ENCODE peak calls at places on chromosomes 13 and 19, in eight cellular contexts. One of them, this sample, is unnamed.

GRCh38 chr19:50567052-50567841 is 988 bp downstream of the LRRC4B start:
- DNase-seq in HCT116: no peak
- DNase-seq in GM23338: peak; percentile 65
- DNase-seq in PC-3: no peak
- DNase-seq in OCI-LY7: no peak
- DNase-seq in neural progenitor cell: peak; percentile 83
- DNase-seq in SK-N-SH: peak; percentile 89
- DNase-seq in MM.1S: no peak
- DNase-seq in this sample: no peak

GRCh38 chr13:50357586-50358118 is 342.4 kb downstream of the KCNRG start:
- DNase-seq in GM23338: no peak
- DNase-seq in MM.1S: no peak
- DNase-seq in OCI-LY7: no peak
- DNase-seq in SK-N-SH: no peak
- DNase-seq in neural progenitor cell: no peak
- DNase-seq in HCT116: no peak
- DNase-seq in PC-3: peak; percentile 90
- DNase-seq in this sample: peak; percentile 70

GRCh38 chr13:71754407-71754974 is 112.5 kb downstream of the DACH1 start:
- DNase-seq in OCI-LY7: no peak
- DNase-seq in HCT116: no peak
- DNase-seq in PC-3: no peak
- DNase-seq in MM.1S: no peak
- DNase-seq in GM23338: peak; percentile 18
- DNase-seq in neural progenitor cell: no peak
- DNase-seq in SK-N-SH: no peak
- DNase-seq in this sample: no peak

GRCh38 chr19:14333101-14333871 is 48.0 kb upstream of the ADGRE5 start:
- DNase-seq in OCI-LY7: no peak
- DNase-seq in MM.1S: no peak
- DNase-seq in SK-N-SH: peak; percentile 45
- DNase-seq in GM23338: peak; percentile 70
- DNase-seq in neural progenitor cell: peak; percentile 59
- DNase-seq in PC-3: peak; percentile 56
- DNase-seq in HCT116: no peak
- DNase-seq in this sample: peak; percentile 51

GRCh38 chr13:29434217-29434940 is 161.1 kb downstream of the SLC7A1 start:
- DNase-seq in GM23338: no peak
- DNase-seq in HCT116: no peak
- DNase-seq in PC-3: no peak
- DNase-seq in SK-N-SH: peak; percentile 21
- DNase-seq in OCI-LY7: peak; percentile 92
- DNase-seq in MM.1S: peak; percentile 51
- DNase-seq in neural progenitor cell: no peak
- DNase-seq in this sample: no peak

GRCh38 chr13:70668293-70668692 is 560.0 kb upstream of the KLHL1 start:
- DNase-seq in MM.1S: no peak
- DNase-seq in GM23338: peak; percentile 73
- DNase-seq in neural progenitor cell: peak; percentile 61
- DNase-seq in PC-3: peak; percentile 87
- DNase-seq in HCT116: no peak
- DNase-seq in OCI-LY7: no peak
- DNase-seq in SK-N-SH: no peak
- DNase-seq in this sample: peak; percentile 47

GRCh38 chr13:74868044-74868443 is 613.9 kb downstream of the TBC1D4 start:
- DNase-seq in neural progenitor cell: no peak
- DNase-seq in GM23338: no peak
- DNase-seq in PC-3: peak; percentile 43
- DNase-seq in SK-N-SH: no peak
- DNase-seq in OCI-LY7: no peak
- DNase-seq in HCT116: no peak
- DNase-seq in MM.1S: no peak
- DNase-seq in this sample: no peak

GRCh38 chr19:45322311-45322710 is 364 bp downstream of the CKM start:
- DNase-seq in MM.1S: no peak
- DNase-seq in HCT116: no peak
- DNase-seq in OCI-LY7: no peak
- DNase-seq in GM23338: no peak
- DNase-seq in neural progenitor cell: peak; percentile 37
- DNase-seq in SK-N-SH: no peak
- DNase-seq in PC-3: no peak
- DNase-seq in this sample: no peak

GRCh38 chr19:49924004-49924880 is 4.8 kb upstream of the ATF5 start:
- DNase-seq in HCT116: no peak
- DNase-seq in GM23338: no peak
- DNase-seq in SK-N-SH: no peak
- DNase-seq in PC-3: no peak
- DNase-seq in MM.1S: no peak
- DNase-seq in neural progenitor cell: no peak
- DNase-seq in OCI-LY7: peak; percentile 93
- DNase-seq in this sample: no peak

GRCh38 chr13:113122571-113123225 is at the start of gene F10:
- DNase-seq in SK-N-SH: peak; percentile 96
- DNase-seq in GM23338: peak; percentile 68
- DNase-seq in neural progenitor cell: peak; percentile 72
- DNase-seq in PC-3: no peak
- DNase-seq in OCI-LY7: no peak
- DNase-seq in MM.1S: no peak
- DNase-seq in HCT116: peak; percentile 50
- DNase-seq in this sample: peak; percentile 92

GRCh38 chr13:43119206-43119605 is 95.8 kb downstream of the DNAJC15 start:
- DNase-seq in HCT116: no peak
- DNase-seq in MM.1S: no peak
- DNase-seq in OCI-LY7: no peak
- DNase-seq in neural progenitor cell: no peak
- DNase-seq in PC-3: no peak
- DNase-seq in GM23338: no peak
- DNase-seq in SK-N-SH: no peak
- DNase-seq in this sample: no peak

GRCh38 chr19:42153606-42154405 is 21.6 kb upstream of the POU2F2 start:
- DNase-seq in neural progenitor cell: no peak
- DNase-seq in PC-3: no peak
- DNase-seq in OCI-LY7: no peak
- DNase-seq in GM23338: no peak
- DNase-seq in SK-N-SH: peak; percentile 77
- DNase-seq in HCT116: no peak
- DNase-seq in MM.1S: no peak
- DNase-seq in this sample: no peak

GRCh38 chr19:31715249-31715944 is 366.2 kb upstream of the TSHZ3 start:
- DNase-seq in HCT116: no peak
- DNase-seq in neural progenitor cell: no peak
- DNase-seq in GM23338: peak; percentile 11
- DNase-seq in MM.1S: peak; percentile 74
- DNase-seq in PC-3: no peak
- DNase-seq in SK-N-SH: no peak
- DNase-seq in OCI-LY7: no peak
- DNase-seq in this sample: no peak

GRCh38 chr19:16076154-16076957 is at the start of gene TPM4:
- DNase-seq in HCT116: peak; percentile 72
- DNase-seq in PC-3: no peak
- DNase-seq in GM23338: peak; percentile 95
- DNase-seq in OCI-LY7: peak; percentile 67
- DNase-seq in MM.1S: peak; percentile 91
- DNase-seq in neural progenitor cell: peak; percentile 96
- DNase-seq in SK-N-SH: peak; percentile 86
- DNase-seq in this sample: peak; percentile 96

GRCh38 chr13:31242935-31243334 is 43.2 kb downstream of the B3GLCT start:
- DNase-seq in neural progenitor cell: no peak
- DNase-seq in HCT116: no peak
- DNase-seq in GM23338: no peak
- DNase-seq in PC-3: no peak
- DNase-seq in OCI-LY7: no peak
- DNase-seq in SK-N-SH: no peak
- DNase-seq in MM.1S: no peak
- DNase-seq in this sample: no peak

GRCh38 chr19:6324757-6325156 is 8.7 kb downstream of the ACER1 start:
- DNase-seq in GM23338: no peak
- DNase-seq in OCI-LY7: no peak
- DNase-seq in PC-3: no peak
- DNase-seq in neural progenitor cell: no peak
- DNase-seq in SK-N-SH: no peak
- DNase-seq in MM.1S: no peak
- DNase-seq in HCT116: no peak
- DNase-seq in this sample: no peak

GRCh38 chr19:6322284-6322683 is 11.1 kb downstream of the ACER1 start:
- DNase-seq in HCT116: no peak
- DNase-seq in OCI-LY7: no peak
- DNase-seq in GM23338: no peak
- DNase-seq in neural progenitor cell: no peak
- DNase-seq in SK-N-SH: no peak
- DNase-seq in PC-3: no peak
- DNase-seq in MM.1S: no peak
- DNase-seq in this sample: no peak

GRCh38 chr19:6326815-6327214 is 6.6 kb downstream of the ACER1 start:
- DNase-seq in SK-N-SH: no peak
- DNase-seq in MM.1S: no peak
- DNase-seq in HCT116: no peak
- DNase-seq in OCI-LY7: no peak
- DNase-seq in neural progenitor cell: no peak
- DNase-seq in PC-3: no peak
- DNase-seq in GM23338: no peak
- DNase-seq in this sample: no peak

GRCh38 chr19:6325614-6326013 is 7.8 kb downstream of the ACER1 start:
- DNase-seq in HCT116: no peak
- DNase-seq in GM23338: no peak
- DNase-seq in PC-3: no peak
- DNase-seq in OCI-LY7: no peak
- DNase-seq in MM.1S: no peak
- DNase-seq in SK-N-SH: no peak
- DNase-seq in neural progenitor cell: no peak
- DNase-seq in this sample: no peak
- H3K4me2 ChIP-seq in HCT116: no peak overlapping the region
- H3K4me2 ChIP-seq in GM23338: no peak overlapping the region
- H3K4me2 ChIP-seq in PC-3: no peak overlapping the region
- H3K4me2 ChIP-seq in OCI-LY7: no peak overlapping the region
- H3K4me2 ChIP-seq in MM.1S: no peak overlapping the region
- H3K4me2 ChIP-seq in SK-N-SH: no peak overlapping the region
- H3K4me2 ChIP-seq in neural progenitor cell: no peak overlapping the region
- H3K4me2 ChIP-seq in this sample: no peak overlapping the region

GRCh38 chr19:9962623-9963290 is 26.4 kb upstream of the OLFM2 start:
- DNase-seq in HCT116: no peak
- DNase-seq in neural progenitor cell: no peak
- DNase-seq in MM.1S: no peak
- DNase-seq in PC-3: no peak
- DNase-seq in OCI-LY7: no peak
- DNase-seq in SK-N-SH: no peak
- DNase-seq in GM23338: no peak
- DNase-seq in this sample: no peak

GRCh38 chr19:9967326-9967725 is 31.0 kb upstream of the OLFM2 start:
- DNase-seq in OCI-LY7: no peak
- DNase-seq in neural progenitor cell: no peak
- DNase-seq in SK-N-SH: no peak
- DNase-seq in GM23338: no peak
- DNase-seq in HCT116: no peak
- DNase-seq in MM.1S: no peak
- DNase-seq in PC-3: no peak
- DNase-seq in this sample: no peak

GRCh38 chr19:9968820-9969687 is 32.7 kb upstream of the OLFM2 start:
- DNase-seq in HCT116: no peak
- DNase-seq in SK-N-SH: no peak
- DNase-seq in GM23338: no peak
- DNase-seq in MM.1S: no peak
- DNase-seq in OCI-LY7: no peak
- DNase-seq in neural progenitor cell: no peak
- DNase-seq in PC-3: no peak
- DNase-seq in this sample: no peak

GRCh38 chr19:9966448-9966847 is 30.1 kb upstream of the OLFM2 start:
- DNase-seq in HCT116: no peak
- DNase-seq in OCI-LY7: no peak
- DNase-seq in MM.1S: no peak
- DNase-seq in GM23338: peak; percentile 89
- DNase-seq in SK-N-SH: peak; percentile 54
- DNase-seq in PC-3: no peak
- DNase-seq in neural progenitor cell: peak; percentile 39
- DNase-seq in this sample: no peak

DNA sequence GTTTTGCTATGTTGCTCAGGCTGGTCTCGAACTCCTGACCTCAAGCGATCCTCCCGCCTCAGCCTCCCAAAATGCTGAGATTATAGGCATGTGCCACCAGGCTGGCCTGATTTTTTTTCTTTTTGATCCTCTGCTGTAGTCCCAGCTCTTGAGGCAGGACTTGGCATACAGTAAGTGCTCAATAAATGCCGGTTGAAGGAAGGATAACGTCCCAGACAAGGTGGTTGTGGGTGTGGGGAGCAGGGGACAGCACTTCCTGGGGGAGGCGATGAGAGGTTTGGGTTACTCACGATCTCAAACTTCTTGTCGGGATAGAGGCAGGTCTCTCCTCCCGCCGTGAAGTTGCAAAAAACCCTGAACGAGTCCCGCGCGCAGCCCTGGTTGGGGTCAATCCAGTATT is 29.7 kb upstream of the OLFM2 start:
- DNase-seq in GM23338: no peak
- DNase-seq in OCI-LY7: no peak
- DNase-seq in HCT116: no peak
- DNase-seq in neural progenitor cell: no peak
- DNase-seq in MM.1S: no peak
- DNase-seq in PC-3: no peak
- DNase-seq in SK-N-SH: no peak
- DNase-seq in this sample: no peak
- TF ChIP-seq EZH2phosphoT487 in GM23338: no peak
- TF ChIP-seq EZH2phosphoT487 in OCI-LY7: no peak
- TF ChIP-seq EZH2phosphoT487 in HCT116: no peak
- TF ChIP-seq EZH2phosphoT487 in neural progenitor cell: peak; percentile 40
- TF ChIP-seq EZH2phosphoT487 in MM.1S: no peak
- TF ChIP-seq EZH2phosphoT487 in PC-3: no peak
- TF ChIP-seq EZH2phosphoT487 in SK-N-SH: no peak
- TF ChIP-seq EZH2phosphoT487 in this sample: no peak

GRCh38 chr19:10808937-10809655 is 26.9 kb downstream of the TMED1 start:
- DNase-seq in OCI-LY7: no peak
- DNase-seq in SK-N-SH: no peak
- DNase-seq in PC-3: peak; percentile 54
- DNase-seq in neural progenitor cell: no peak
- DNase-seq in GM23338: no peak
- DNase-seq in HCT116: peak; percentile 44
- DNase-seq in MM.1S: no peak
- DNase-seq in this sample: peak; percentile 44
- TF ChIP-seq CTCF in OCI-LY7: no peak
- TF ChIP-seq CTCF in SK-N-SH: no peak
- TF ChIP-seq CTCF in PC-3: no peak
- TF ChIP-seq CTCF in neural progenitor cell: no peak
- TF ChIP-seq CTCF in GM23338: no peak
- TF ChIP-seq CTCF in HCT116: no peak
- TF ChIP-seq CTCF in MM.1S: no peak
- TF ChIP-seq CTCF in this sample: no peak

DNA sequence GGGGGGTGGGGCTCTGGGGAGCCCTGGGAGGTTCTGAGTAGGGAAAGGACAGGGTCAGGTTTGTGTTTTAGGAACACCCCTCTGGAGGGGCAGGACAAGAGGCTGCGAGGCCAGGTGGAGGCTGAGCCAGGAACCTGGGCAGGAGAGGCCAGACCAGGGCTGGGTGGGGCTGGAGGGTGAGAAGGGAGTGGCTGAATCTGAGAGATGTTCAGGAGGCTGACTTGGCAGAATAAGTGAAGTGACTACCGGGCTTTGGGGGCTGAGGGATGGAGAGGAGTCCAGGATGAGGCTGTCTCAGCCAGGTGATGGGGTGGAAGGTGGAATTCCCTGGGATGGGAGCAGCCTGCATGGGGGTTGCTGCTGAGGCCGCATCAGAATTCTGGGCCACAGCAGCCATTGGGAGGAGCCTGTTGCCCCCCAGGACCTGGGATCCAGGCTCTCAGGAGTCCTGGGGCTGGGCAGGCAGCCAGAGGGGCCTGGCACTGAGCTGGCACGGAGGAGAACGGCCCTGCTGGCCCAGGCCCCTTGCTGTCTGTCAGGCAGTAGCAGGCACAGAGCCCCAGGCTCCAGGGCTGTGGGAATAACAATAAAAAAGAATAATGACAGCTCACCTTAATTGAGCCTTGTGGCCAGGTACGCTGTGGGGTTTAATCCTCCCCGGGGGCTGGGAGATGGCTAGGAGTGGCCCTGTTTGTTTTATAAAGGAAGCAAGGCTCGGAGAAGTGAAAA is 3.3 kb downstream of the PPP5C start:
- DNase-seq in GM23338: no peak
- DNase-seq in OCI-LY7: peak; percentile 25
- DNase-seq in MM.1S: no peak
- DNase-seq in HCT116: no peak
- DNase-seq in neural progenitor cell: no peak
- DNase-seq in SK-N-SH: no peak
- DNase-seq in PC-3: no peak
- DNase-seq in this sample: no peak
- H3K4me2 ChIP-seq in GM23338: peak overlapping the region; percentile 55
- H3K4me2 ChIP-seq in OCI-LY7: peak overlapping the region; percentile 95
- H3K4me2 ChIP-seq in MM.1S: peak overlapping the region; percentile 60
- H3K4me2 ChIP-seq in HCT116: no peak overlapping the region
- H3K4me2 ChIP-seq in neural progenitor cell: no peak overlapping the region
- H3K4me2 ChIP-seq in SK-N-SH: peak overlapping the region; percentile 20
- H3K4me2 ChIP-seq in PC-3: peak overlapping the region; percentile 22
- H3K4me2 ChIP-seq in this sample: peak overlapping the region; percentile 53